ENCODE peak calls at places on chromosomes 1 and 21, in six cellular contexts. M is LoVo, K is kidney, I is Panc1, Y is glomerular endothelial cell, L is dorsolateral prefrontal cortex. O is an unnamed sample.

GRCh38 chr1:212106286-212106792 is 70.8 kb downstream of the DTL start:
- DNase-seq in M (no peak), K (no peak), I (no peak), Y (no peak), L (no peak), O (no peak)

GRCh38 chr1:154788241-154788870 is 81.7 kb downstream of the KCNN3 start:
- DNase-seq in M (no peak), K (no peak), I (no peak), Y (no peak), L (no peak), O (no peak)

GRCh38 chr1:45840704-45841103 is 37.3 kb downstream of the MAST2 start:
- DNase-seq in M (no peak), K (no peak), I (no peak), Y (no peak), L (no peak), O (no peak)

GRCh38 chr1:153928776-153929432 is 6.1 kb upstream of the GATAD2B start:
- DNase-seq in M (no peak), K (peak), I (no peak), Y (no peak), L (no peak), O (no peak)

GRCh38 chr1:111221633-111222286 is 5.8 kb upstream of the CHI3L2 start:
- DNase-seq in M (no peak), K (no peak), I (no peak), Y (no peak), L (no peak), O (no peak)

GRCh38 chr1:198387587-198387986 is 152.9 kb downstream of the ATP6V1G3 start:
- DNase-seq in M (no peak), K (no peak), I (no peak), Y (no peak), L (no peak), O (no peak)

GRCh38 chr1:24586970-24587820 is 31.3 kb downstream of the NCMAP start:
- DNase-seq in M (peak), K (no peak), I (peak), Y (peak), L (peak), O (no peak)

GRCh38 chr1:181090653-181091126 is 2.2 kb downstream of the IER5 start:
- DNase-seq in M (no peak), K (no peak), I (no peak), Y (no peak), L (no peak), O (no peak)

GRCh38 chr21:37168666-37169065 is 95.6 kb downstream of the TTC3 start:
- DNase-seq in M (no peak), K (no peak), I (no peak), Y (no peak), L (no peak), O (no peak)

GRCh38 chr1:30597711-30598110 is 125.7 kb downstream of the MATN1 start:
- DNase-seq in M (no peak), K (peak), I (no peak), Y (no peak), L (no peak), O (no peak)

GRCh38 chr1:189859385-189859977 is 618.2 kb downstream of the BRINP3 start:
- DNase-seq in M (no peak), K (no peak), I (peak), Y (no peak), L (no peak), O (no peak)

GRCh38 chr21:14273736-14274538 is 58.0 kb downstream of the RBM11 start:
- DNase-seq in M (peak), K (peak), I (no peak), Y (no peak), L (no peak), O (no peak)

GRCh38 chr1:11828511-11828910 is 19.1 kb downstream of the NPPA start:
- DNase-seq in M (no peak), K (peak), I (no peak), Y (no peak), L (no peak), O (no peak)

GRCh38 chr1:48674641-48675040 is 102.0 kb downstream of the BEND5 start:
- DNase-seq in M (no peak), K (no peak), I (no peak), Y (no peak), L (no peak), O (no peak)

GRCh38 chr1:23964790-23965740 is 5.4 kb downstream of the PNRC2 start:
- DNase-seq in M (no peak), K (no peak), I (no peak), Y (no peak), L (no peak), O (no peak)

GRCh38 chr1:203702130-203702577 is 62.8 kb upstream of the LAX1 start:
- DNase-seq in M (peak), K (no peak), I (peak), Y (peak), L (peak), O (peak)

GRCh38 chr1:50423670-50424000 is 392 bp upstream of the DMRTA2 start:
- DNase-seq in M (peak), K (no peak), I (no peak), Y (no peak), L (no peak), O (peak)

GRCh38 chr1:155859881-155860841 is 794 bp downstream of the SYT11 start:
- DNase-seq in M (no peak), K (peak), I (no peak), Y (no peak), L (peak), O (no peak)

GRCh38 chr1:42961560-42962091 is 3.0 kb upstream of the SLC2A1 start:
- DNase-seq in M (no peak), K (no peak), I (no peak), Y (no peak), L (no peak), O (no peak)

GRCh38 chr1:235954306-235955283 is 87.9 kb upstream of the LYST start:
- DNase-seq in M (no peak), K (no peak), I (no peak), Y (no peak), L (no peak), O (no peak)

GRCh38 chr1:157363660-157364140 is 188.6 kb downstream of the FCRL5 start:
- DNase-seq in M (peak), K (no peak), I (peak), Y (peak), L (no peak), O (no peak)

GRCh38 chr1:39269791-39270342 is 65.4 kb downstream of the MACF1 start:
- DNase-seq in M (no peak), K (no peak), I (no peak), Y (no peak), L (no peak), O (no peak)

GRCh38 chr1:1779691-1780597 is 1.7 kb upstream of the NADK start:
- DNase-seq in M (no peak), K (peak), I (no peak), Y (no peak), L (no peak), O (peak)

GRCh38 chr1:40133122-40133665 is 28.0 kb upstream of the RLF start:
- DNase-seq in M (no peak), K (no peak), I (no peak), Y (no peak), L (peak), O (no peak)

GRCh38 chr1:27690205-27690604 is 18.2 kb upstream of the IFI6 start:
- DNase-seq in M (no peak), K (no peak), I (no peak), Y (no peak), L (no peak), O (no peak)

GRCh38 chr1:89754518-89754917 is 66.3 kb upstream of the LRRC8D start:
- DNase-seq in M (no peak), K (no peak), I (no peak), Y (no peak), L (no peak), O (no peak)

GRCh38 chr1:46484783-46485490 is 4.7 kb upstream of the DMBX1 start:
- DNase-seq in M (no peak), K (no peak), I (no peak), Y (no peak), L (no peak), O (no peak)

GRCh38 chr1:42165511-42166210 is 1.1 kb upstream of the GUCA2A start:
- DNase-seq in M (peak), K (peak), I (no peak), Y (no peak), L (no peak), O (no peak)

GRCh38 chr1:59716551-59717231 is 98.1 kb upstream of the HOOK1 start:
- DNase-seq in M (no peak), K (no peak), I (no peak), Y (no peak), L (no peak), O (no peak)

GRCh38 chr1:64246294-64246917 is 43.0 kb downstream of the UBE2U start:
- DNase-seq in M (peak), K (no peak), I (peak), Y (no peak), L (no peak), O (peak)

GRCh38 chr21:26814374-26814773 is 30.8 kb downstream of the ADAMTS1 start:
- DNase-seq in M (no peak), K (no peak), I (no peak), Y (no peak), L (no peak), O (no peak)

GRCh38 chr1:188043536-188044245 is 1214.9 kb downstream of the PLA2G4A start:
- DNase-seq in M (no peak), K (no peak), I (no peak), Y (peak), L (no peak), O (no peak)

GRCh38 chr1:7207875-7208646 is 422.8 kb downstream of the CAMTA1 start:
- DNase-seq in M (peak), K (no peak), I (no peak), Y (peak), L (no peak), O (peak)

GRCh38 chr1:236502972-236503639 is 20.7 kb upstream of the LGALS8 start:
- DNase-seq in M (peak), K (no peak), I (peak), Y (no peak), L (no peak), O (no peak)

GRCh38 chr1:154407021-154407865 is 2.1 kb downstream of the IL6R start:
- DNase-seq in M (no peak), K (no peak), I (no peak), Y (no peak), L (no peak), O (no peak)